ENCODE peak calls at places on chromosomes 2 and 18, in four cellular contexts. One of them, this sample, is unnamed. For H3K4me1, the result is how much of the 10 kb centered on the place peaks cover.

GRCh38 chr2:184444217-184444616 is 154.1 kb upstream of the ZNF804A start:
- DNase-seq in adrenal gland: no peak
- DNase-seq in tibial nerve: no peak
- DNase-seq in A549: no peak
- DNase-seq in this sample: no peak

GRCh38 chr2:128635361-128635900 is 316.8 kb upstream of the HS6ST1 start:
- DNase-seq in adrenal gland: peak
- DNase-seq in A549: no peak
- DNase-seq in tibial nerve: no peak
- DNase-seq in this sample: peak

GRCh38 chr2:241771286-241772062 is 5.1 kb upstream of the GAL3ST2 start:
- DNase-seq in A549: no peak
- DNase-seq in adrenal gland: peak
- DNase-seq in tibial nerve: no peak
- DNase-seq in this sample: no peak

GRCh38 chr18:12838178-12838634 is 45.8 kb downstream of the PTPN2 start:
- DNase-seq in tibial nerve: no peak
- DNase-seq in adrenal gland: no peak
- DNase-seq in A549: peak
- DNase-seq in this sample: peak

GRCh38 chr2:105782123-105782522 is 37.4 kb downstream of the NCK2 start:
- DNase-seq in adrenal gland: no peak
- DNase-seq in A549: no peak
- DNase-seq in tibial nerve: no peak
- DNase-seq in this sample: no peak

GRCh38 chr2:128995086-128995485 is 676.4 kb upstream of the HS6ST1 start:
- DNase-seq in A549: no peak
- DNase-seq in adrenal gland: no peak
- DNase-seq in tibial nerve: no peak
- DNase-seq in this sample: no peak

GRCh38 chr2:3747032-3747654 is 43.8 kb downstream of the DCDC2C start:
- DNase-seq in tibial nerve: no peak
- DNase-seq in adrenal gland: no peak
- DNase-seq in A549: no peak
- DNase-seq in this sample: no peak

GRCh38 chr2:159124931-159125467 is 156.6 kb downstream of the TANC1 start:
- DNase-seq in A549: no peak
- DNase-seq in tibial nerve: no peak
- DNase-seq in adrenal gland: peak
- DNase-seq in this sample: no peak

GRCh38 chr2:80050246-80050645 is 254.3 kb downstream of the LRRTM1 start:
- DNase-seq in A549: no peak
- DNase-seq in adrenal gland: no peak
- DNase-seq in tibial nerve: no peak
- DNase-seq in this sample: no peak

GRCh38 chr2:136319227-136319626 is 201.3 kb upstream of the CXCR4 start:
- DNase-seq in A549: no peak
- DNase-seq in tibial nerve: no peak
- DNase-seq in adrenal gland: no peak
- DNase-seq in this sample: no peak

GRCh38 chr2:54945401-54946219 is 104.6 kb downstream of the RTN4 start:
- DNase-seq in adrenal gland: peak
- DNase-seq in tibial nerve: peak
- DNase-seq in A549: peak
- DNase-seq in this sample: no peak

GRCh38 chr2:224781400-224781799 is 65.2 kb upstream of the CCDC195 start:
- DNase-seq in adrenal gland: no peak
- DNase-seq in A549: no peak
- DNase-seq in tibial nerve: no peak
- DNase-seq in this sample: no peak

GRCh38 chr2:12169060-12169406 is 422.6 kb downstream of the LPIN1 start:
- DNase-seq in A549: no peak
- DNase-seq in adrenal gland: peak
- DNase-seq in tibial nerve: no peak
- DNase-seq in this sample: no peak

GRCh38 chr2:109549016-109549595 is 64.7 kb downstream of the SEPTIN10 start:
- DNase-seq in adrenal gland: no peak
- DNase-seq in A549: no peak
- DNase-seq in tibial nerve: no peak
- DNase-seq in this sample: no peak

GRCh38 chr18:44742741-44743311 is 62.1 kb downstream of the SETBP1 start:
- DNase-seq in A549: peak
- DNase-seq in adrenal gland: peak
- DNase-seq in tibial nerve: peak
- DNase-seq in this sample: no peak

GRCh38 chr2:152766908-152767307 is 48.5 kb downstream of the ARL6IP6 start:
- DNase-seq in adrenal gland: no peak
- DNase-seq in A549: no peak
- DNase-seq in tibial nerve: no peak
- DNase-seq in this sample: no peak

GRCh38 chr2:212979046-212979612 is 172.3 kb downstream of the IKZF2 start:
- DNase-seq in tibial nerve: no peak
- DNase-seq in adrenal gland: no peak
- DNase-seq in A549: no peak
- DNase-seq in this sample: no peak
- H3K4me1 ChIP-seq in tibial nerve: under half
- H3K4me1 ChIP-seq in adrenal gland: under half
- H3K4me1 ChIP-seq in A549: under half
- H3K4me1 ChIP-seq in this sample: under half

GRCh38 chr18:59547691-59548182 is 149.5 kb downstream of the CCBE1 start:
- DNase-seq in A549: no peak
- DNase-seq in adrenal gland: no peak
- DNase-seq in tibial nerve: no peak
- DNase-seq in this sample: no peak
- TF ChIP-seq CTCF in A549: no peak
- TF ChIP-seq CTCF in adrenal gland: no peak
- TF ChIP-seq CTCF in tibial nerve: no peak
- TF ChIP-seq CTCF in this sample: no peak

GRCh38 chr2:70688427-70688826 is 79.6 kb downstream of the ADD2 start:
- DNase-seq in adrenal gland: peak
- DNase-seq in tibial nerve: no peak
- DNase-seq in A549: no peak
- DNase-seq in this sample: peak

GRCh38 chr2:70685771-70686171 is 82.2 kb downstream of the ADD2 start:
- DNase-seq in tibial nerve: no peak
- DNase-seq in adrenal gland: peak
- DNase-seq in A549: no peak
- DNase-seq in this sample: no peak

GRCh38 chr2:70687461-70687795 is 80.6 kb downstream of the ADD2 start:
- DNase-seq in adrenal gland: peak
- DNase-seq in A549: no peak
- DNase-seq in tibial nerve: no peak
- DNase-seq in this sample: no peak

GRCh38 chr2:70684846-70685622 is 83.0 kb downstream of the ADD2 start:
- DNase-seq in tibial nerve: no peak
- DNase-seq in A549: no peak
- DNase-seq in adrenal gland: peak
- DNase-seq in this sample: no peak

GRCh38 chr2:70686577-70687460 is 81.2 kb downstream of the ADD2 start:
- DNase-seq in tibial nerve: no peak
- DNase-seq in A549: peak
- DNase-seq in adrenal gland: peak
- DNase-seq in this sample: no peak
- TF ChIP-seq POLR2A in tibial nerve: no peak
- TF ChIP-seq POLR2A in A549: no peak
- TF ChIP-seq POLR2A in adrenal gland: no peak
- TF ChIP-seq POLR2A in this sample: no peak

GRCh38 chr2:113895819-113896563 is 6.1 kb downstream of the ACTR3 start:
- DNase-seq in A549: no peak
- DNase-seq in tibial nerve: no peak
- DNase-seq in adrenal gland: no peak
- DNase-seq in this sample: no peak

GRCh38 chr2:113894156-113894743 is 4.4 kb downstream of the ACTR3 start:
- DNase-seq in tibial nerve: no peak
- DNase-seq in adrenal gland: no peak
- DNase-seq in A549: peak
- DNase-seq in this sample: no peak

GRCh38 chr2:113895301-113895700 is 5.4 kb downstream of the ACTR3 start:
- DNase-seq in A549: no peak
- DNase-seq in tibial nerve: no peak
- DNase-seq in adrenal gland: no peak
- DNase-seq in this sample: no peak

GRCh38 chr2:113899166-113899565 is 9.3 kb downstream of the ACTR3 start:
- DNase-seq in A549: no peak
- DNase-seq in adrenal gland: no peak
- DNase-seq in tibial nerve: no peak
- DNase-seq in this sample: no peak

DNA sequence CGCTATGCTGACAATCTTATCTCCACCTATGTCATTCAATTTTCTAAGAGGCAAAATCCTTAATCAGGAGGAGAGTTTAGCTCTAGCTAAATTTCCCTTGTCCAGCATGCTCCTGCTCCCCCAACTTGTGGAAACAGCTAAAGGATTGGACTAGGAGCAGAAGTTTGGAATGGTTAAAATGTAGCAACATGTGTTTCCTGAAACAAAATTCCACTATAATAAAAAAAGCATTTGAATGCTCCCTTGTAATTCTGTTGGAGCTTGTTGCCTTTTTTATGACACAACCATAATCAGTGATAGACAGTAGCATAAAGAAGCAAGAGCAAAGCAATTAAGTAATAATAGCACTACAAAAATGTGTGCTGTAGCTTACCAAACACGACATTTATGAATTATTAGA is 6.9 kb downstream of the ACTR3 start:
- DNase-seq in A549: no peak
- DNase-seq in adrenal gland: no peak
- DNase-seq in tibial nerve: no peak
- DNase-seq in this sample: no peak
- H3K4me1 ChIP-seq in A549: half or more
- H3K4me1 ChIP-seq in adrenal gland: half or more
- H3K4me1 ChIP-seq in tibial nerve: half or more
- H3K4me1 ChIP-seq in this sample: under half

DNA sequence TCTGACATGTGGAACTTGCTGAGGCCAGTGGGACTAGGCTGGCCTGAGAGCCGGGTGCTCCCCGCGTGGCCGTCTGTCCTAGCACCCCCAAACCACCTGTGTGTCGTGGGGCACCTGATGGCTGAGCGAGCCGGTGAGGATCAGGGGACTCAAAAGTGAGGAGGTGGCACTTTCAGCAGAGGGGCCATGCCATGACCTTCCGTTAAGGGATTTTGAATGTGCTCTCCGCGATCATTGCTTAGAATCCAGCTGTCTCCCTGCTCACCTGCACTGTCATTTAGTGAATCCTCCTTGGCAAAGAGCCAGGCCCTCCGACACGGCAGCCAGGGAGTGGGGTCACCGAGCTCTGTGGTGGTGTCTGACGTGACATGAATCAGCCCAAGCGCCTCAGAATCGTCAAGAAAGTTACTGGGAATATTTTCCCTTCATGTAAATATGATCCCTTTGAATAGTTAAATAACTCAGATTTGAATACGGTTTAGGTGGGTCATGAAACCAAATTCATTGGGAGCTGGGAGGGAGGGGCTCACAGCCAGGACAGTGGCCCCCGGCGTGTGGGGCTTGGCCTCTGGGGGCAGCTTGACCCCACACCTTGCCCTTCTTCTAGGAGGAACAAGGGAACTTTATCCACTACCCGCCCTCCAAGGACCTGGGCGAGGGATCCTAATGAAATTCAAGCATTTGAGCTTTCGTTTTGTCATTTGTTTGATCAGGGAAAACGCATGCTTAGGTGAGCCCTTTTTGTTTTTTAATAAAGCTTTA is 9.5 kb downstream of the NFATC1 start:
- DNase-seq in A549: no peak
- DNase-seq in adrenal gland: no peak
- DNase-seq in tibial nerve: no peak
- DNase-seq in this sample: peak
- TF ChIP-seq CTCF in A549: no peak
- TF ChIP-seq CTCF in adrenal gland: no peak
- TF ChIP-seq CTCF in tibial nerve: no peak
- TF ChIP-seq CTCF in this sample: no peak

GRCh38 chr18:36848609-36849008 is 19.7 kb downstream of the KIAA1328 start:
- DNase-seq in tibial nerve: no peak
- DNase-seq in A549: no peak
- DNase-seq in adrenal gland: no peak
- DNase-seq in this sample: no peak

GRCh38 chr18:36839835-36840234 is 10.9 kb downstream of the KIAA1328 start:
- DNase-seq in tibial nerve: no peak
- DNase-seq in A549: no peak
- DNase-seq in adrenal gland: no peak
- DNase-seq in this sample: no peak

GRCh38 chr18:36843784-36844183 is 14.9 kb downstream of the KIAA1328 start:
- DNase-seq in tibial nerve: no peak
- DNase-seq in adrenal gland: no peak
- DNase-seq in A549: no peak
- DNase-seq in this sample: no peak

DNA sequence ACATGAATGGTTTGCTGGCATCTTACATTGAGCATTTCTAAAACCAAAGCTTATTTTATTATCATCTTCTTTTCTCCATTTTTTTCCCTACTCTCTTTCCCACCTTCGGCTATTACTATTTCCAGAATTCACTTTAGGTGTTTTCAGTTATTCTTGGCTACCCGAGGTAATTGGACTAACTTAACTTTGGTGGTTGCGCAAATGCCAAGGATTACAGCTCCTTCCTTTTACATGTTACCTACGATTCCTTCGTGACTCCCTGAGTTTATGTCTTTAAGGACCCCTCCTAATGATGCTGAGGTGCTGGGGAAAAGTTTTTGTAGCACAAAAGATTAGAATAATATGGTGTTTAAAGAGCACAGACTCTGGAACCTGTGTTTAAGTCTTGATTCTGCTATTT is 14.3 kb downstream of the KIAA1328 start:
- DNase-seq in tibial nerve: no peak
- DNase-seq in A549: no peak
- DNase-seq in adrenal gland: no peak
- DNase-seq in this sample: no peak
- TF ChIP-seq POLR2A in tibial nerve: no peak
- TF ChIP-seq POLR2A in A549: no peak
- TF ChIP-seq POLR2A in adrenal gland: no peak
- TF ChIP-seq POLR2A in this sample: no peak

DNA sequence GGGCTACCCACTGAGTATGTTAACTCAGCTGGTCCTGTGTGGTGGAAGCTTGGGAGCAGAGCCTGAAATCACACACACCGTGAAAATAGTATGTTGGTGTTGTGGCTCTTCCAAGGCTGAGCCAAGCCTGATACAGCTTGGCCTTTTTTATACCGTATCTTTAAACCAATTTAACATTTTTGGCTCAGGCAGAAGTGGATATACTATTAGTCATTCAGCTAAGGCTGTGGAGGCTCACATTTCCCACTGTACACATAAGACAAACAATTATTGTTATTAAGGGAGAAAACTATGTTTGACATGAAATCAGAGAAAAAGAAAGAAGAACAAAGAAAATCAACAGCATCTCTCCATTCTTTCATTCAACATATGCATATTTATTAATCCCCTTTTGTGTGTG is 159.0 kb downstream of the BCL11A start:
- DNase-seq in A549: no peak
- DNase-seq in tibial nerve: no peak
- DNase-seq in adrenal gland: no peak
- DNase-seq in this sample: no peak
- H3K4me1 ChIP-seq in A549: under half
- H3K4me1 ChIP-seq in tibial nerve: under half
- H3K4me1 ChIP-seq in adrenal gland: under half
- H3K4me1 ChIP-seq in this sample: under half

This sample was measured in right lobe of liver.